ENCODE peak calls at places on chromosomes 4 and X, in eight cellular contexts. Z is head of caudate nucleus; Q is cardiac fibroblast; M is NCI-H526; L is stimulated activated CD8-positive, alpha-beta memory T cell treated with anti-CD3 and anti-CD28 coated beads, Interleukin-2, amount 100 ng/mL, for 48 hours; G is naive thymus-derived CD4-positive, alpha-beta T cell; S is progenitor cell of endocrine pancreas; D is NCI-H774. U is an unnamed sample.

GRCh38 chrX:40130207-40130606 is 32.4 kb upstream of the BCOR start:
- DNase-seq in Z (no peak), Q (peak), M (no peak), L (no peak), G (no peak), S (no peak), D (no peak), U (no peak)

GRCh38 chrX:44451056-44451455 is 91.6 kb downstream of the FUNDC1 start:
- DNase-seq in Z (no peak), Q (no peak), M (no peak), L (no peak), G (no peak), S (no peak), D (no peak), U (no peak)

GRCh38 chrX:26664919-26665318 is 448.9 kb downstream of the MAGEB5 start:
- DNase-seq in Z (no peak), Q (no peak), M (no peak), L (no peak), G (no peak), S (no peak), D (no peak), U (no peak)

GRCh38 chrX:74118503-74118902 is 185.5 kb upstream of the ZCCHC13 start:
- DNase-seq in Z (no peak), Q (no peak), M (no peak), L (no peak), G (no peak), S (no peak), D (no peak), U (no peak)

GRCh38 chr4:3861720-3862639 is 95.8 kb downstream of the ADRA2C start:
- DNase-seq in Z (no peak), Q (no peak), M (no peak), L (no peak), G (no peak), S (no peak), D (no peak), U (no peak)

GRCh38 chr4:102390438-102390837 is 45.2 kb upstream of the SLC39A8 start:
- DNase-seq in Z (no peak), Q (peak), M (no peak), L (no peak), G (no peak), S (no peak), D (no peak), U (no peak)

GRCh38 chr4:147360301-147360700 is 120.6 kb upstream of the EDNRA start:
- DNase-seq in Z (no peak), Q (peak), M (no peak), L (no peak), G (no peak), S (no peak), D (no peak), U (no peak)

GRCh38 chr4:166622425-166622977 is 611.8 kb downstream of the SPOCK3 start:
- DNase-seq in Z (no peak), Q (no peak), M (no peak), L (no peak), G (no peak), S (no peak), D (no peak), U (no peak)

GRCh38 chr4:24477919-24478318 is 106.4 kb downstream of the DHX15 start:
- DNase-seq in Z (no peak), Q (peak), M (peak), L (no peak), G (no peak), S (no peak), D (no peak), U (no peak)

GRCh38 chr4:104967034-104967401 is 179.7 kb upstream of the TET2 start:
- DNase-seq in Z (no peak), Q (no peak), M (peak), L (no peak), G (no peak), S (no peak), D (no peak), U (no peak)

GRCh38 chrX:10608099-10608498 is 12.3 kb downstream of the MID1 start:
- DNase-seq in Z (no peak), Q (peak), M (no peak), L (no peak), G (no peak), S (no peak), D (no peak), U (no peak)

GRCh38 chr4:147287588-147287890 is 193.4 kb upstream of the EDNRA start:
- DNase-seq in Z (no peak), Q (peak), M (no peak), L (no peak), G (no peak), S (no peak), D (no peak), U (no peak)

GRCh38 chr4:177108708-177109107 is 201.0 kb upstream of the NEIL3 start:
- DNase-seq in Z (no peak), Q (peak), M (peak), L (no peak), G (no peak), S (no peak), D (no peak), U (no peak)

GRCh38 chr4:184177271-184177670 is 40.4 kb downstream of the ENPP6 start:
- DNase-seq in Z (no peak), Q (no peak), M (no peak), L (no peak), G (no peak), S (no peak), D (no peak), U (no peak)

GRCh38 chr4:125317526-125317880 is 2.7 kb downstream of the FAT4 start:
- DNase-seq in Z (peak), Q (peak), M (peak), L (no peak), G (no peak), S (peak), D (no peak), U (peak)

GRCh38 chr4:158122501-158122900 is 50.3 kb downstream of the GASK1B start:
- DNase-seq in Z (no peak), Q (peak), M (no peak), L (no peak), G (no peak), S (no peak), D (no peak), U (no peak)

GRCh38 chr4:8847764-8848163 is 23.9 kb downstream of the HMX1 start:
- DNase-seq in Z (no peak), Q (no peak), M (peak), L (no peak), G (no peak), S (no peak), D (no peak), U (no peak)

GRCh38 chr4:5930456-5930855 is 37.6 kb upstream of the CRMP1 start:
- DNase-seq in Z (peak), Q (no peak), M (no peak), L (no peak), G (no peak), S (no peak), D (no peak), U (no peak)

GRCh38 chr4:159455675-159456235 is 352.9 kb downstream of the RAPGEF2 start:
- DNase-seq in Z (no peak), Q (peak), M (peak), L (no peak), G (no peak), S (no peak), D (peak), U (no peak)

GRCh38 chr4:142281999-142282398 is 564.1 kb downstream of the INPP4B start:
- DNase-seq in Z (no peak), Q (no peak), M (no peak), L (no peak), G (no peak), S (no peak), D (no peak), U (no peak)

GRCh38 chr4:185820119-185821028 is 8.4 kb upstream of the SORBS2 start:
- DNase-seq in Z (no peak), Q (no peak), M (peak), L (no peak), G (no peak), S (no peak), D (no peak), U (no peak)

U was measured in NCI-H1930.